ENCODE peak calls at places on chromosomes 12 and 14, in six cellular contexts. C is effector memory CD4-positive, alpha-beta T cell; F is astrocyte; S is coronary artery; M is RWPE1; H is PC-3. D is an unnamed sample.

GRCh38 chr14:89589400-89590128 is 172.5 kb upstream of the FOXN3 start:
- DNase-seq in C (no peak), M (no peak), S (no peak), F (no peak), H (no peak), D (peak; percentile 16)

GRCh38 chr12:87368259-87368658 is 660.9 kb downstream of the C12orf50 start:
- DNase-seq in H (no peak), F (no peak), M (no peak), C (no peak), S (no peak), D (no peak)

GRCh38 chr14:22521449-22522239 is 67.4 kb downstream of the DAD1 start:
- DNase-seq in M (no peak), S (no peak), C (no peak), F (no peak), H (no peak), D (no peak)

GRCh38 chr12:58850826-58851225 is 69.5 kb downstream of the LRIG3 start:
- DNase-seq in C (no peak), H (no peak), F (peak; percentile 75), M (no peak), S (no peak), D (no peak)

GRCh38 chr12:110355080-110355479 is 48.4 kb downstream of the ANAPC7 start:
- DNase-seq in S (no peak), H (peak; percentile 47), F (peak; percentile 16), C (no peak), M (peak; percentile 44), D (no peak)

GRCh38 chr12:57836442-57837375 is 9.8 kb downstream of the CTDSP2 start:
- DNase-seq in C (no peak), H (peak; percentile 25), F (peak; percentile 67), M (peak; percentile 65), S (no peak), D (peak; percentile 44)

GRCh38 chr12:85874064-85874463 is at the start of gene NTS:
- DNase-seq in H (peak; percentile 15), F (no peak), M (no peak), S (no peak), C (no peak), D (no peak)

GRCh38 chr12:58346032-58346632 is 404.8 kb downstream of the ATP23 start:
- DNase-seq in C (no peak), S (no peak), H (peak; percentile 79), F (peak; percentile 32), M (peak; percentile 54), D (no peak)

GRCh38 chr12:120713861-120714482 is 3.7 kb downstream of the UNC119B start:
- DNase-seq in M (peak; percentile 69), F (peak; percentile 47), S (no peak), H (peak; percentile 88), C (peak; percentile 71), D (peak; percentile 76)

GRCh38 chr12:94263011-94263786 is 114.8 kb downstream of the PLXNC1 start:
- DNase-seq in H (no peak), C (peak; percentile 33), S (no peak), F (no peak), M (no peak), D (no peak)

GRCh38 chr14:87894920-87895319 is 98.1 kb downstream of the GALC start:
- DNase-seq in H (no peak), C (no peak), S (no peak), F (no peak), M (no peak), D (no peak)

GRCh38 chr12:66900616-66901015 is 221.7 kb upstream of the GRIP1 start:
- DNase-seq in F (no peak), H (no peak), M (no peak), S (no peak), C (no peak), D (no peak)

DNA sequence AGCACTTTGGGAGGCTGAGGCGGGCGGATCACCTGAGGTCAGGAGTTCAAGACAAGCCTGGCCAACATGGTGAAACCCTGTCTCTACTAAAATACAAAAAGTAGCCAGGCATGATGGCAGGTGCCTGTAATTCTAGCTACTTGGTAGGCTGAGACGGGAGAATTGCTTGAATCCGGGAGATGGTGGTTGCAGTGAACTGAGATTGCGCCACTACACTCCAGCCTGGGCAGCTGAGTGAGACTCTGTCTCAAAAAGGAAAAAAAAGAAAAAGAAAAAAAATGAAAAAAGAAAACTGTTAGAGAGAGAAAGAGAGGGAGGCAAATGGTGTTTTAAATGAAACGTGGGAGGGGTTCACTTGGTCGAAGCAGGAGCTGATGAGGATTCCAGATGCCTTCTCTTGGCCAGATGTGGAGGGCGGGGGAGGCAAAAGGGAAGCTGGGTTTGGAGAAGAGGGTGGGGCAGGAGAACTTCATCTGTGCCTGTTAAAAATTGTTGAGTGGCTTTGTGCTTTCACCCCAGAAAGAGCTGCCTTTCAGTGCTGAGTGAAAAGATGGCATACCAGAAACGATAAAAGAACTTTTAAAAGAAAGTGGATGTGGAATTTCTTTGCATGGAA is 1.1 kb downstream of the EMP1 start:
- DNase-seq in H (no peak), S (no peak), M (no peak), C (no peak), F (no peak), D (no peak)
- H3K27ac ChIP-seq in H (peak overlapping the region; percentile 90), S (peak overlapping the region; percentile 79), M (peak overlapping the region; percentile 88), C (no peak overlapping the region), F (peak overlapping the region; percentile 97), D (no peak overlapping the region)

GRCh38 chr12:53589915-53590314 is 36.3 kb downstream of the ATF7 start:
- DNase-seq in C (no peak), S (no peak), H (no peak), F (no peak), M (no peak), D (no peak)

GRCh38 chr12:53593031-53593430 is 33.2 kb downstream of the ATF7 start:
- DNase-seq in C (no peak), M (no peak), F (no peak), S (no peak), H (no peak), D (no peak)

GRCh38 chr12:53590661-53591060 is 35.5 kb downstream of the ATF7 start:
- DNase-seq in C (no peak), M (no peak), F (no peak), H (no peak), S (no peak), D (no peak)

GRCh38 chr12:53589423-53589822 is 36.8 kb downstream of the ATF7 start:
- DNase-seq in M (no peak), H (no peak), F (no peak), C (no peak), S (no peak), D (no peak)

DNA sequence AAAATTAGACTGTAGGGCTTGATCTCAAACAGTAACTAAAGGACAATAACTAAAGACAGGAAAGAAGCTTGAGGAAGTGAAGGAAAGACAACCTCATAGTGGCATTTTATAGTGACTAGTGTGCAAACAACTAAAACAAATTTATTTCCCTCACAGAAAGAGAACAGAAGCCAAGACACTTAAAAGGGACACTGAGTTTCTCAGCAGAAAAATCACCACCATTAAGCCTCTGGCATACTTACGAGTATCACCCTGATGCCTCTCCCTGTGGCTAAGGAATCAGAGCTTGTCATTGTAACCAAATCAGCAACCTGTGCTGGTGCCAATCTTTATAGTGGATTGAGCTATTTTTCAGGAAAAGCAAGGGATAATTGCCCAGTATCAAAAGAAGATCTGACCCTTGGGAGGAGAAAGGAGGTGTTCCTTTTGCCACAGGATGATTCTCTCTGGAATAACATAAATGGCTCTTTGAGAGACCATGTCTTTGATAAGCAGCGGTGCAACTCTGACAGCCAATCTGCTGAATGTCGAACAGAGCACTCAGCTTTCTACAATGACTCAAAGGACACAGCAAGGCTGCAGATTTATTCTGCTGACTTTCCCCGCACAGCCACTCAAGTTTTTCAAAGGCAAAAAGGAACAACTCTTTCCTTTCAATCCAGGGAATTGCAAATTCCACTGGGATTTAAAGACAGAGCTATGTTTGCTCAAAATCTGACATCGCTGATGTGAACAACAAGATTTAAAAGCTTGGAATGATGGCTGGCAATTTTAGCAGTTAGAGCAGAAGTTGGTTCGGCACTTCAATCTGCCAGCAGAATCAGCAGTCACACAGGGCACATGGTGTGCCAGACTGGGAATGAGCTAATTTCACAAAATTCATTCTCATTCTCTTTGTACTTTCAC is 34.6 kb downstream of the ATF7 start:
- DNase-seq in C (no peak), S (no peak), M (no peak), H (no peak), F (no peak), D (peak; percentile 43)
- H3K27ac ChIP-seq in C (no peak overlapping the region), S (peak overlapping the region; percentile 38), M (no peak overlapping the region), H (no peak overlapping the region), F (no peak overlapping the region), D (peak overlapping the region; percentile 89)

GRCh38 chr12:2541805-2542204 is 253.0 kb upstream of the FKBP4 start:
- DNase-seq in S (no peak), F (no peak), C (no peak), M (no peak), H (no peak), D (no peak)

GRCh38 chr12:2537868-2538541 is 256.8 kb upstream of the FKBP4 start:
- DNase-seq in C (no peak), M (no peak), S (no peak), H (no peak), F (no peak), D (no peak)

GRCh38 chr12:2540535-2540941 is 254.2 kb upstream of the FKBP4 start:
- DNase-seq in C (no peak), S (no peak), M (no peak), H (no peak), F (no peak), D (no peak)

GRCh38 chr12:2536724-2537123 is 258.0 kb upstream of the FKBP4 start:
- DNase-seq in C (no peak), F (no peak), S (no peak), H (no peak), M (no peak), D (no peak)

DNA sequence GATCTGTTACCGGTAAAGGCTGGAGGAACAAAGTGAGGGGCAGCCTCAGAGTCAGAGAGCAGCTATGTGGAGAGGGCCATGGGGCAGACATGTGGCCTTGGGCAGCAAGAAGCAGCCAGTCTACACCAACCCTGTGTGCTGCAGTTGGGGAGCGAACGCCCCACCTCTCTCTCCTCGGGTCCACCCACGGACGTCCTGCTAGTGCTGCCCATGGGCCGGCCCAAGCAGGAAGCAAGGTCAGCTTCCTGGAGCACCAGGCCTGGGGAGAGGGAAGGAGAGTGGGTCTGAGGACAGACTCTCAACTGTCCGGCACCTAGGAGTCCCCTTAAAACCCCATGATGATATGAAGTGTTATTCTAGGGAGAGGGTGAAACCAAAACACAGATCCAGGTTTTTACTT is 254.8 kb upstream of the FKBP4 start:
- DNase-seq in C (no peak), F (no peak), H (no peak), S (no peak), M (no peak), D (no peak)
- H3K27ac ChIP-seq in C (no peak overlapping the region), F (no peak overlapping the region), H (no peak overlapping the region), S (no peak overlapping the region), M (no peak overlapping the region), D (no peak overlapping the region)

DNA sequence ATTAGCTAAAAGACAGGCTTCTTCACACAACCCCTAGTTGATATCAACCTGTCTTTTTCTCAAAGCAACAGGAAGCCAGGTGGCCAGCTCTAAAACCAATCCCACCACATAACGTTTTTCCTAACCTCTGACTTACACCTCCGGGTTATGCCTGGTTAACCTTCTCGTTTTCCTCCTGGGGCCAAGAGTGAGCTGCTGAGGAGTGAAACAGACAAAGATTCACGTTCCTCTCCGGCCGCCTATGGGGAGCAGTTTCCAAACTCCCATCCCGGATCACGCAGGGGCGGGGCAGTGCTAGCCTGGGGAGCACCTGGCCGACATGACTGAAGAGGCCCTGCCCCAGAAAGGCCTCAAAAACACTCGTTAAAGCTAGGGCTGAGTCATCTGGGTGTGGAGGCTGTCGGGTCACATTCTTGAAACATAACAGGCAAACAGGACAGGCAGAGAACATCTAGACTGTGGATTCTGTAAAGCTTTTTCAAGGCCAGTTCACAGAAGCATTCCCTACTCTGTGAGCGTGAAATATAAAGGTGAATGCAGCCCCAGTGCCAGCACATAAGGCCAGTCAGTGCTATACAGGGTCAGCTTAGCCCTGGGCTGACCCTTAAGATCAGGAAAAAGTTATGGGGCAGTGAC is 25.9 kb upstream of the LGALS3 start:
- DNase-seq in F (peak; percentile 94), M (peak; percentile 95), H (peak; percentile 100), C (peak; percentile 35), S (peak; percentile 83), D (no peak)
- H3K27ac ChIP-seq in F (peak overlapping the region; percentile 97), M (peak overlapping the region; percentile 93), H (peak overlapping the region; percentile 89), C (peak overlapping the region; percentile 57), S (peak overlapping the region; percentile 72), D (peak overlapping the region; percentile 32)

GRCh38 chr12:52022841-52023181 is 16.1 kb downstream of the TAMALIN start:
- DNase-seq in F (no peak), H (peak; percentile 42), M (no peak), C (no peak), S (no peak), D (no peak)
- H3K27ac ChIP-seq in F (no peak overlapping the region), H (no peak overlapping the region), M (no peak overlapping the region), C (peak overlapping the region; percentile 71), S (no peak overlapping the region), D (peak overlapping the region; percentile 26)